ENCODE peak calls at places on chromosomes 1 and 21, in four cellular contexts. X is upper lobe of right lung, V is aorta, J is Panc1. T is an unnamed sample. For H3K27me3, the result is how much of the 10 kb centered on the place peaks cover.

GRCh38 chr1:201530741-201531521 is 8.0 kb upstream of the NAV1 start:
- DNase-seq in X (peak), V (peak), J (no peak), T (no peak)

GRCh38 chr1:207218512-207219352 is 102.7 kb upstream of the CD55 start:
- DNase-seq in X (no peak), V (no peak), J (no peak), T (no peak)

GRCh38 chr1:206734499-206735142 is 36.0 kb upstream of the IL19 start:
- DNase-seq in X (no peak), J (peak), V (peak), T (no peak)

GRCh38 chr21:44375281-44375651 is 21.8 kb downstream of the TRPM2 start:
- DNase-seq in V (peak), J (no peak), X (peak), T (no peak)

GRCh38 chr1:28172690-28173150 is 3.8 kb downstream of the PTAFR start:
- DNase-seq in J (no peak), V (no peak), X (no peak), T (no peak)

GRCh38 chr1:244865028-244865371 is 657 bp upstream of the HNRNPU start:
- DNase-seq in V (no peak), X (no peak), J (no peak), T (no peak)

GRCh38 chr1:232528472-232529089 is 101.4 kb downstream of the SIPA1L2 start:
- DNase-seq in V (no peak), J (no peak), X (no peak), T (no peak)

GRCh38 chr1:232629250-232630046 is 485 bp downstream of the SIPA1L2 start:
- DNase-seq in X (peak), V (peak), J (no peak), T (no peak)

GRCh38 chr1:180230416-180230790 is 339 bp downstream of the LHX4 start:
- DNase-seq in J (no peak), X (no peak), V (no peak), T (no peak)

GRCh38 chr1:199172286-199173124 is 533.7 kb downstream of the PTPRC start:
- DNase-seq in V (no peak), X (no peak), J (no peak), T (no peak)

GRCh38 chr21:39181205-39181818 is 1.9 kb downstream of the PSMG1 start:
- DNase-seq in X (no peak), J (no peak), V (no peak), T (no peak)
- H3K4me3 ChIP-seq in X (no peak), J (peak), V (no peak), T (no peak)

DNA sequence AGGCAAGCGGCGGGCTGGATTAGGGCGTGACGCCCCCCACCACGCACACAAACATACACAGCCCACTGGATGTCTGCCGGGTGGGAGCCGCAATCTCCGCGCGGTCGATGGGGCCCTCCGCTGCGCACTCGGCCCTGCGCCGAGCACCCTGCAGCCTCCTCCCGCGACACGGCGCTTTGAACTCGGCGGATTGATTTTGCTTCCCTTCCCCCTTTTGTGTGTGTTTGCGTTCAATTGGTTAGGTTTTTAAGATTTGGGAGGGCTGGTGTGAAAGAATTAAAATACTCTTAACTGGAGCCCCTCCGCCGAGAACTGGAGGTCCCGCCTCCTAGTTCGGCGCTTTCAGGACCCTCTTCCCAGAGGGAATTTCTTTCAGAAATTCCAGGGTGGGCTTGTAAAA is 7.8 kb upstream of the BARHL2 start:
- DNase-seq in X (no peak), V (no peak), J (no peak), T (no peak)
- H3K27me3 ChIP-seq in X (half or more), V (under half), J (under half), T (half or more)

DNA sequence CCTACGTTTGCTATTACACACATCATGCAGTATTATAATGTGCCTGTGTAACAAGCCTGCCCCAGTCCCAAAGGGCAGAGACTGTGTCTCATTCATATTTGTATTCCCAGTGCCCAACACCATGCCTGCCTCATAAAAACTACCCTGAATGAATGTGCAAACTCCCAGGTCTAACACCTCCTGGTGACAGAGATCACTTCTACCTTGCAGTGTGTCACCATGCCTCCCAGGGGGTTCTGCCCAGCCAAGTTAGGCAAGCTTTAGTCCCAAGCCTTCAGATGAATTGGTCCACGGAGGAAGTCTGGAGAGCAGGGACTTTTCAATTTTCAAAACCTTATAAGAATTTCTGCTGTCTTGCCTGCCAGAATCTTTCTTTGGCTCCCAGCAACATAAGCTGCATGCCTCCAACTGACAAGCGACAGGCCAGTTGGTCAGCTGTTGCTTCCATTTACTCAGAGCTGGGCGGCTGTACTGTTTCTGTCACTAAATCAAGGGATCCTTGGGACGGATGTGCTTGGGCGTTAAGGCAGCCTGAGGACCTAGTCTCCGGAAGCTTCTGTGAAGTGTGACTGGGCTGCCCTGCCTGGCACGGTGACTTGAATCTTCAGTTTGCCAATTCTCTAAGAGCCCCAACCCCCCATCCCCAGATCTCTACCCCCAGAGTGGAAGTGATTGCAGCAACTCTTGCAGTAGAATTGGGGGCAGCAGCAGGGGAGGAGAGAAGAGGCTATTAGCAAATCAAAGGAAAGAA is 1.2 kb downstream of the RXRG start:
- DNase-seq in J (no peak), V (no peak), X (no peak), T (no peak)
- H3K4me3 ChIP-seq in J (no peak), V (no peak), X (peak), T (no peak)

GRCh38 chr1:153343811-153344717 is 4.6 kb downstream of the PGLYRP4 start:
- DNase-seq in V (no peak), X (no peak), J (no peak), T (no peak)
- H3K27me3 ChIP-seq in V (under half), X (under half), J (under half), T (under half)

GRCh38 chr1:205590457-205590768 is 41.4 kb downstream of the ELK4 start:
- DNase-seq in J (no peak), X (no peak), V (peak), T (no peak)

GRCh38 chr1:205592443-205593003 is 39.3 kb downstream of the ELK4 start:
- DNase-seq in V (peak), X (peak), J (no peak), T (no peak)

GRCh38 chr1:205590777-205591513 is 40.9 kb downstream of the ELK4 start:
- DNase-seq in V (no peak), X (no peak), J (no peak), T (no peak)

GRCh38 chr1:205593532-205593931 is 38.3 kb downstream of the ELK4 start:
- DNase-seq in J (no peak), V (no peak), X (no peak), T (no peak)

DNA sequence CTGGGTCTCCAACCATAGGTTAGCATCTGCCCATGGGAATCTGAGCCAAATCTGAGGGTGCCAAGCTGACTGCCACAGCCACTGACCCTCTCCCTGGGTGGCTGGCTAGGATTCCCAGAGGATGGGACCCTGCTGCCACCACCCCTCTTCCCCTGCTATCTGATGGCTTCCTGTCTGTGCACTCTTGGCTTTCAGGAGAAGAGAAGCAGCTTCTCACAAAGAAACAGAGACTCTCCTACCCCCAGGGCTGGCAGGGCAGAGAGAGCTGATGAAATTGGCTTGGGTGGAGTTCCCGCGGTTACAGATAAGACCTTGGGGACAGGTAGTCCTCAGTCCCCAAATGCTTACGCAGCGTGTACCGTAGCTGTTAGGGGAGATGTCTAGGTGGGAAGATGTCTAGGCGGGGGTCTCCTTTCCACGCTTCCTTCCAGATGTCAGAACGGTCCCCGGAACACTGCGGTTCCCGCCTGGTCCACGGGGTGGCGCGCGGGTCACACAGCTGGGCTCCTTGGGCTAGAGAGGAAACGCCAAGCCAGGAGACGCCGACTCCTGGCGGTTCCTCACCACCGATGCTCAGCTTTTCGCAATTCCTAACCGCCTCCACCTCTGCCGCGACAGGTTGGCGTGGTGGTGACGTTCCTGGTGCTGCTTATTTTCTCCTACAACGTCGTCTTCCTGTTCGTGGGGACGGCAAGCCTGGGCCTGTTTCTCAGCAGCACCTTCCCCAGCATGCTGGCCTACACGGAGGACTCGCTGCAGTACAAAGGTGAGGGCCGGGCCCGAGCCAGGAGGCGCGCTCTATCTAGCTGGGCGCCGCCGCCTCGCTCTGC is 40.1 kb downstream of the ELK4 start:
- DNase-seq in V (peak), X (peak), J (peak), T (peak)
- H3K4me3 ChIP-seq in V (no peak), X (peak), J (peak), T (peak)

GRCh38 chr21:18987515-18988026 is 584.0 kb upstream of the TMPRSS15 start:
- DNase-seq in X (no peak), V (no peak), J (no peak), T (no peak)

GRCh38 chr21:18985584-18985983 is 582.0 kb upstream of the TMPRSS15 start:
- DNase-seq in J (no peak), V (no peak), X (no peak), T (no peak)

GRCh38 chr21:18991846-18992245 is 588.3 kb upstream of the TMPRSS15 start:
- DNase-seq in V (no peak), X (no peak), J (no peak), T (no peak)

GRCh38 chr21:18986197-18986596 is 582.6 kb upstream of the TMPRSS15 start:
- DNase-seq in X (no peak), J (no peak), V (no peak), T (no peak)
- H3K27me3 ChIP-seq in X (under half), J (under half), V (under half), T (under half)